ENCODE peak calls at places on chromosomes 13 and 19, in eight cellular contexts. L, O, I, F, Y, B, R and M are unnamed samples.

GRCh38 chr19:17488593-17489391 is 18.5 kb downstream of the SLC27A1 start:
- DNase-seq in I (no peak), L (peak; percentile 67), F (no peak), O (peak; percentile 5), Y (no peak), R (peak; percentile 48), B (peak; percentile 79), M (peak; percentile 34)

GRCh38 chr13:26457212-26457611 is 100.3 kb upstream of the WASF3 start:
- DNase-seq in Y (no peak), L (no peak), B (no peak), F (no peak), I (peak; percentile 89), O (no peak), R (no peak), M (no peak)

GRCh38 chr19:38417544-38418506 is 8.2 kb downstream of the RASGRP4 start:
- DNase-seq in O (peak; percentile 74), I (peak; percentile 37), L (peak; percentile 78), R (no peak), Y (peak; percentile 60), F (peak; percentile 45), B (peak; percentile 75), M (no peak)

GRCh38 chr13:100234524-100235136 is 145.7 kb downstream of the PCCA start:
- DNase-seq in L (no peak), O (no peak), B (no peak), Y (no peak), R (no peak), F (peak; percentile 13), I (peak; percentile 12), M (peak; percentile 34)

GRCh38 chr13:19910336-19911072 is 47.1 kb upstream of the ZMYM5 start:
- DNase-seq in L (no peak), R (no peak), Y (no peak), B (no peak), I (peak; percentile 53), F (peak; percentile 47), O (no peak), M (peak; percentile 8)

GRCh38 chr13:40102854-40103253 is 447.4 kb downstream of the COG6 start:
- DNase-seq in R (peak; percentile 32), L (no peak), B (no peak), F (peak; percentile 11), O (no peak), Y (no peak), I (peak; percentile 73), M (peak; percentile 90)

GRCh38 chr13:52348983-52349780 is 56.8 kb downstream of the THSD1 start:
- DNase-seq in O (no peak), I (peak; percentile 83), R (no peak), L (no peak), B (no peak), F (peak; percentile 55), Y (no peak), M (peak; percentile 52)

GRCh38 chr13:77919351-77920294 is 992 bp upstream of the EDNRB start:
- DNase-seq in R (peak; percentile 66), B (no peak), O (peak; percentile 44), I (peak; percentile 3), F (peak; percentile 36), L (peak; percentile 76), Y (peak; percentile 8), M (peak; percentile 60)

GRCh38 chr19:12913011-12913561 is 6.0 kb downstream of the SYCE2 start:
- DNase-seq in F (peak; percentile 72), O (peak; percentile 88), L (peak; percentile 86), Y (peak; percentile 99), I (peak; percentile 28), R (peak; percentile 63), B (no peak), M (peak; percentile 83)

GRCh38 chr19:53076984-53077383 is 26.2 kb downstream of the ZNF160 start:
- DNase-seq in O (no peak), R (peak; percentile 32), F (peak; percentile 35), B (no peak), L (peak; percentile 73), Y (no peak), I (peak; percentile 12), M (peak; percentile 61)

GRCh38 chr19:12785431-12786011 is 5.8 kb upstream of the JUNB start:
- DNase-seq in O (no peak), Y (no peak), R (no peak), F (no peak), I (no peak), L (no peak), B (no peak), M (no peak)

GRCh38 chr19:33196446-33197193 is 2.5 kb downstream of the LRP3 start:
- DNase-seq in O (no peak), B (no peak), L (peak; percentile 3), I (no peak), F (no peak), Y (no peak), R (no peak), M (no peak)

GRCh38 chr13:112893570-112894422 is 75.2 kb upstream of the MCF2L start:
- DNase-seq in R (no peak), B (peak; percentile 77), L (peak; percentile 53), Y (peak; percentile 83), O (peak; percentile 85), F (peak; percentile 45), I (no peak), M (peak; percentile 25)

GRCh38 chr19:7654401-7654800 is 14.4 kb upstream of the RETN start:
- DNase-seq in F (no peak), R (no peak), Y (no peak), O (no peak), I (peak; percentile 36), L (no peak), B (no peak), M (no peak)

GRCh38 chr19:48926909-48927308 is 6.6 kb upstream of the DHDH start:
- DNase-seq in B (no peak), F (peak; percentile 85), O (no peak), R (peak; percentile 37), I (peak; percentile 95), Y (no peak), L (no peak), M (peak; percentile 98)

GRCh38 chr19:54373781-54374266 is 9.1 kb upstream of the LAIR1 start:
- DNase-seq in L (peak; percentile 40), B (no peak), Y (no peak), O (no peak), R (no peak), F (no peak), I (no peak), M (no peak)

GRCh38 chr19:3821857-3822364 is 35.7 kb upstream of the MATK start:
- DNase-seq in I (peak; percentile 37), B (peak; percentile 87), F (peak; percentile 90), R (peak; percentile 37), L (peak; percentile 82), O (peak; percentile 63), Y (no peak), M (peak; percentile 41)

GRCh38 chr19:2438178-2438577 is 10.8 kb upstream of the TIMM13 start:
- DNase-seq in F (no peak), Y (no peak), O (no peak), R (no peak), L (no peak), B (no peak), I (no peak), M (no peak)